ENCODE peak calls at places on chromosomes 12 and 14, in nine cellular contexts. G is T-helper 9 cell; Q is Panc1; I is T-helper 2 cell; J is NCI-H146; C is cerebellar cortex; O is effector memory CD4-positive, alpha-beta T cell; E is psoas muscle; T is HuH-7. U is an unnamed sample.
A peak's percentile ranks its signal among the peaks of the same experiment; 100 is the strongest.

GRCh38 chr14:65101631-65102440 is 481 bp downstream of the MAX start:
- DNase-seq in C (no peak), O (peak; percentile 33), J (no peak), T (peak; percentile 12), Q (no peak), G (peak; percentile 46), E (no peak), I (peak; percentile 7), U (peak; percentile 37)

GRCh38 chr14:72454388-72454787 is 439.5 kb downstream of the DPF3 start:
- DNase-seq in J (no peak), I (no peak), T (no peak), E (no peak), O (no peak), G (no peak), C (no peak), Q (no peak), U (no peak)

GRCh38 chr12:109469516-109469915 is 7.6 kb downstream of the KCTD10 start:
- DNase-seq in G (no peak), T (no peak), O (no peak), J (no peak), Q (no peak), I (no peak), C (no peak), E (no peak), U (no peak)

GRCh38 chr12:40300490-40300889 is 75.7 kb downstream of the LRRK2 start:
- DNase-seq in E (no peak), C (no peak), T (no peak), Q (no peak), O (no peak), G (no peak), J (no peak), I (no peak), U (no peak)

GRCh38 chr12:26128180-26128579 is 3.3 kb upstream of the BHLHE41 start:
- DNase-seq in E (no peak), G (no peak), O (no peak), I (no peak), C (no peak), T (no peak), Q (no peak), J (no peak), U (no peak)

GRCh38 chr12:57498143-57498524 is 10.3 kb downstream of the MARS1 start:
- DNase-seq in O (no peak), E (no peak), Q (no peak), J (no peak), T (no peak), C (no peak), G (no peak), I (no peak), U (no peak)

GRCh38 chr14:80465541-80466220 is 254.4 kb upstream of the DIO2 start:
- DNase-seq in O (no peak), C (no peak), T (no peak), E (no peak), Q (no peak), G (no peak), I (no peak), J (no peak), U (no peak)

GRCh38 chr12:53700567-53700966 is 24.7 kb upstream of the ATP5MC2 start:
- DNase-seq in Q (no peak), C (peak; percentile 46), T (no peak), E (no peak), I (no peak), G (no peak), J (no peak), O (no peak), U (no peak)

GRCh38 chr14:71011479-71011878 is 104.2 kb downstream of the PCNX1 start:
- DNase-seq in E (no peak), Q (no peak), I (no peak), C (no peak), T (no peak), J (no peak), G (no peak), O (no peak), U (no peak)

GRCh38 chr12:100877776-100878175 is 83.2 kb downstream of the ANO4 start:
- DNase-seq in G (no peak), E (no peak), Q (no peak), C (no peak), O (no peak), J (no peak), I (no peak), T (no peak), U (no peak)

GRCh38 chr12:27505124-27505523 is 18.9 kb upstream of the PPFIBP1 start:
- DNase-seq in J (no peak), O (no peak), T (no peak), Q (no peak), C (no peak), I (no peak), E (no peak), G (no peak), U (no peak)

GRCh38 chr12:5114436-5114835 is 70.8 kb downstream of the KCNA5 start:
- DNase-seq in O (no peak), G (no peak), C (no peak), I (no peak), E (no peak), J (no peak), Q (no peak), T (no peak), U (no peak)

GRCh38 chr12:482061-482460 is 22.3 kb downstream of the B4GALNT3 start:
- DNase-seq in J (no peak), C (no peak), O (no peak), E (no peak), Q (no peak), G (no peak), T (no peak), I (no peak), U (no peak)

GRCh38 chr12:77064891-77065360 is 443 bp downstream of the E2F7 start:
- DNase-seq in T (peak; percentile 33), J (no peak), I (peak; percentile 4), E (no peak), Q (no peak), C (no peak), O (no peak), G (peak; percentile 2), U (no peak)

GRCh38 chr12:42744539-42745156 is 155.1 kb upstream of the PRICKLE1 start:
- DNase-seq in E (no peak), G (no peak), O (no peak), I (no peak), C (no peak), Q (no peak), T (no peak), J (no peak), U (no peak)

GRCh38 chr12:32497864-32498263 is 98.5 kb downstream of the FGD4 start:
- DNase-seq in I (no peak), E (no peak), G (no peak), O (no peak), J (no peak), T (no peak), C (no peak), Q (no peak), U (no peak)

GRCh38 chr14:101230851-101231550 is 327.5 kb upstream of the RTL1 start:
- DNase-seq in E (no peak), T (no peak), O (no peak), I (no peak), J (no peak), G (no peak), C (no peak), Q (no peak), U (no peak)

GRCh38 chr14:99229654-99230215 is 42.3 kb downstream of the BCL11B start:
- DNase-seq in G (no peak), I (no peak), C (no peak), O (no peak), T (no peak), J (no peak), E (no peak), Q (no peak), U (no peak)

GRCh38 chr12:123707466-123707865 is 4.7 kb upstream of the ATP6V0A2 start:
- DNase-seq in C (no peak), J (no peak), G (no peak), I (no peak), Q (no peak), E (no peak), O (no peak), T (no peak), U (no peak)

GRCh38 chr14:54627325-54627717 is 60.4 kb downstream of the SAMD4A start:
- DNase-seq in J (no peak), G (no peak), C (no peak), E (no peak), Q (no peak), T (no peak), I (no peak), O (no peak), U (no peak)

GRCh38 chr12:26696613-26697092 is 136.3 kb downstream of the ITPR2 start:
- DNase-seq in T (no peak), G (no peak), I (no peak), J (no peak), O (no peak), E (no peak), C (no peak), Q (no peak), U (no peak)

GRCh38 chr12:30823140-30823669 is 68.5 kb upstream of the CAPRIN2 start:
- DNase-seq in O (no peak), J (no peak), I (no peak), C (no peak), Q (no peak), T (no peak), G (peak; percentile 8), E (peak; percentile 41), U (peak; percentile 29)

GRCh38 chr12:49865782-49866135 is 22.9 kb upstream of the BCDIN3D start:
- DNase-seq in O (no peak), Q (no peak), I (no peak), J (no peak), E (no peak), C (no peak), G (no peak), T (no peak), U (no peak)

GRCh38 chr12:77842430-77842829 is 11.7 kb downstream of the NAV3 start:
- DNase-seq in T (peak; percentile 55), J (no peak), I (no peak), O (no peak), Q (no peak), G (no peak), C (no peak), E (no peak), U (no peak)

GRCh38 chr12:20415013-20415412 is 46.7 kb downstream of the PDE3A start:
- DNase-seq in G (no peak), I (no peak), Q (no peak), T (no peak), O (no peak), C (no peak), E (no peak), J (no peak), U (peak; percentile 29)

GRCh38 chr14:86035882-86036281 is 505.9 kb downstream of the FLRT2 start:
- DNase-seq in E (no peak), T (peak; percentile 10), Q (no peak), I (no peak), G (no peak), O (no peak), J (no peak), C (no peak), U (no peak)

GRCh38 chr12:69540606-69541386 is 44.5 kb upstream of the CCT2 start:
- DNase-seq in O (no peak), Q (no peak), G (no peak), J (no peak), I (no peak), C (no peak), E (no peak), T (no peak), U (no peak)

GRCh38 chr12:94571556-94571955 is 78.8 kb downstream of the TMCC3 start:
- DNase-seq in Q (no peak), O (no peak), E (no peak), I (no peak), J (peak; percentile 8), T (peak; percentile 84), C (no peak), G (no peak), U (peak; percentile 61)

GRCh38 chr12:18970603-18971002 is 158.9 kb upstream of the PLEKHA5 start:
- DNase-seq in O (no peak), T (no peak), Q (no peak), I (no peak), J (no peak), C (no peak), E (no peak), G (no peak), U (no peak)

GRCh38 chr12:3157581-3158328 is 80.6 kb downstream of the TSPAN9 start:
- DNase-seq in T (no peak), Q (no peak), C (no peak), J (no peak), O (no peak), G (no peak), E (no peak), I (no peak), U (no peak)

GRCh38 chr14:100778078-100778927 is 47.6 kb upstream of the MEG3 start:
- DNase-seq in I (no peak), O (no peak), Q (no peak), E (no peak), T (no peak), J (no peak), C (peak; percentile 67), G (no peak), U (no peak)

U was measured in left cardiac atrium.